ENCODE peak calls at places on chromosome 20, in four cellular contexts. J, L, X and Q are unnamed samples. For H3K27me3, the result is how much of the 10 kb centered on the place peaks cover.

GRCh38 chr20:32544893-32545840 is 40.0 kb downstream of the NOL4L start:
- DNase-seq in J (no peak), L (no peak), X (no peak), Q (no peak)

GRCh38 chr20:52596261-52596660 is 375.9 kb upstream of the TSHZ2 start:
- DNase-seq in J (no peak), L (no peak), X (no peak), Q (no peak)

GRCh38 chr20:37071481-37071911 is 24.3 kb downstream of the RBL1 start:
- DNase-seq in J (no peak), L (no peak), X (peak), Q (no peak)

GRCh38 chr20:58308680-58309527 is 611 bp upstream of the RAB22A start:
- DNase-seq in J (peak), L (peak), X (no peak), Q (peak)

GRCh38 chr20:24579016-24579415 is 109.6 kb downstream of the SYNDIG1 start:
- DNase-seq in J (no peak), L (no peak), X (no peak), Q (no peak)

GRCh38 chr20:6668546-6668945 is 98.9 kb upstream of the BMP2 start:
- DNase-seq in J (no peak), L (no peak), X (no peak), Q (no peak)

GRCh38 chr20:10356628-10357027 is 77.4 kb downstream of the MKKS start:
- DNase-seq in J (no peak), L (no peak), X (no peak), Q (no peak)

GRCh38 chr20:24662286-24662685 is 192.9 kb downstream of the SYNDIG1 start:
- DNase-seq in J (no peak), L (no peak), X (no peak), Q (no peak)

GRCh38 chr20:21719592-21720214 is 14.2 kb downstream of the PAX1 start:
- DNase-seq in J (no peak), L (peak), X (no peak), Q (peak)

GRCh38 chr20:10609276-10609675 is 64.5 kb downstream of the JAG1 start:
- DNase-seq in J (peak), L (no peak), X (no peak), Q (no peak)

GRCh38 chr20:34037121-34037520 is 43.4 kb downstream of the RALY start:
- DNase-seq in J (peak), L (no peak), X (no peak), Q (no peak)

GRCh38 chr20:54345301-54345724 is 130.1 kb upstream of the DOK5 start:
- DNase-seq in J (no peak), L (no peak), X (peak), Q (no peak)

GRCh38 chr20:57384953-57385761 is 6.0 kb upstream of the RBM38 start:
- DNase-seq in J (no peak), L (no peak), X (no peak), Q (peak)

GRCh38 chr20:2379511-2380229 is 1.0 kb upstream of the TGM6 start:
- DNase-seq in J (no peak), L (peak), X (no peak), Q (peak)

GRCh38 chr20:45631184-45631583 is at the start of gene WFDC9:
- DNase-seq in J (no peak), L (no peak), X (no peak), Q (no peak)

GRCh38 chr20:21229163-21229562 is 74.0 kb upstream of the XRN2 start:
- DNase-seq in J (no peak), L (no peak), X (no peak), Q (no peak)

GRCh38 chr20:2210646-2211556 is 84.9 kb upstream of the TGM3 start:
- DNase-seq in J (peak), L (peak), X (peak), Q (no peak)

GRCh38 chr20:35387334-35387733 is 24.4 kb downstream of the UQCC1 start:
- DNase-seq in J (no peak), L (no peak), X (no peak), Q (no peak)

GRCh38 chr20:47493954-47494293 is 7.8 kb upstream of the NCOA3 start:
- DNase-seq in J (no peak), L (peak), X (no peak), Q (no peak)

GRCh38 chr20:61967300-61967699 is 98.4 kb downstream of the TAF4 start:
- DNase-seq in J (no peak), L (no peak), X (no peak), Q (no peak)

GRCh38 chr20:61965606-61966491 is 99.8 kb downstream of the TAF4 start:
- DNase-seq in J (no peak), L (peak), X (no peak), Q (peak)

GRCh38 chr20:61968036-61968810 is 97.5 kb downstream of the TAF4 start:
- DNase-seq in J (no peak), L (no peak), X (no peak), Q (no peak)

GRCh38 chr20:61964675-61965605 is 100.7 kb downstream of the TAF4 start:
- DNase-seq in J (no peak), L (peak), X (no peak), Q (peak)

DNA sequence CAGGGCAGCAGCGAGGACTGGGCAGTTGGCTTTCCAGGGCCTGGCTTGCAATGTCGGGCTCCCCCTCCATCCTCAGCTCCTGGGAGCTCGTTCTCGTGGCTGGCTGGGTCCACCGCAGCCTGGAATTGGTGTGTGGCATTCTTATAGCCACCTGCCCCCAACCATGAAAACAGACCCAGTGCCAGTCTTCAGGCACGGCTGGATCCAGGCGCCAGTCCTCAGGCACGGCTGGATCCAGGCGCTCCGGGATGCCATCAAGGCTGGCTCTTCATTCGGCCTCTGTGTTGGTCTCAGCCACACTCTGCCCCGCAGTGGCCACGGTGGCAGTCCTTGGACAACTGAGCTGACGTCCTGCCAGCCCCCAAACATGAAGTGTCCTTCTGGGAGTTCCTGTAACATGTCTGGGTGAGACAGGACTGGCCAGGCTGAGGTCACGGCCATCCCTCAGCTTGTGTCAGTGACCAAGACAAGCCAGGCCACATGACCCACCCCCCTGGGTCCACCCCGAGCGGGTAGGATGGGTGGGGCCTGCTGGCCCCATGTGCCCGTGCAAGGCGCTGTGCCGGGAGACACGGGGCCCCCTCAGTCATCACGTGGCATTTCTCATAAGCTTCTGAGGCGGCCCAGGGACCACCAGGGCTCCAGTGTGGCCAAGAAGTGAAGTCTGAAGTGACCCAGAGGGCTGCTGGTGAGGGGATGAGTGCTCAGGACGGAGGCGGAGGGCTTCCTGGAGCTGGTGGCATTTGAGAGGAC is 99.0 kb downstream of the TAF4 start:
- DNase-seq in J (no peak), L (no peak), X (no peak), Q (no peak)
- H3K4me3 ChIP-seq in J (no peak), L (no peak), X (no peak), Q (no peak)

GRCh38 chr20:665276-665675 is 10.3 kb downstream of the SCRT2 start:
- DNase-seq in J (no peak), L (peak), X (no peak), Q (no peak)

GRCh38 chr20:662289-663192 is 9.5 kb upstream of the SRXN1 start:
- DNase-seq in J (no peak), L (no peak), X (no peak), Q (no peak)

GRCh38 chr20:664576-664975 is 11.0 kb downstream of the SCRT2 start:
- DNase-seq in J (no peak), L (no peak), X (no peak), Q (no peak)

GRCh38 chr20:664151-664550 is 11.2 kb upstream of the SRXN1 start:
- DNase-seq in J (no peak), L (no peak), X (no peak), Q (peak)

GRCh38 chr20:663315-664090 is 10.5 kb upstream of the SRXN1 start:
- DNase-seq in J (no peak), L (peak), X (no peak), Q (no peak)
- H3K27me3 ChIP-seq in J (half or more), L (half or more), X (under half), Q (under half)

DNA sequence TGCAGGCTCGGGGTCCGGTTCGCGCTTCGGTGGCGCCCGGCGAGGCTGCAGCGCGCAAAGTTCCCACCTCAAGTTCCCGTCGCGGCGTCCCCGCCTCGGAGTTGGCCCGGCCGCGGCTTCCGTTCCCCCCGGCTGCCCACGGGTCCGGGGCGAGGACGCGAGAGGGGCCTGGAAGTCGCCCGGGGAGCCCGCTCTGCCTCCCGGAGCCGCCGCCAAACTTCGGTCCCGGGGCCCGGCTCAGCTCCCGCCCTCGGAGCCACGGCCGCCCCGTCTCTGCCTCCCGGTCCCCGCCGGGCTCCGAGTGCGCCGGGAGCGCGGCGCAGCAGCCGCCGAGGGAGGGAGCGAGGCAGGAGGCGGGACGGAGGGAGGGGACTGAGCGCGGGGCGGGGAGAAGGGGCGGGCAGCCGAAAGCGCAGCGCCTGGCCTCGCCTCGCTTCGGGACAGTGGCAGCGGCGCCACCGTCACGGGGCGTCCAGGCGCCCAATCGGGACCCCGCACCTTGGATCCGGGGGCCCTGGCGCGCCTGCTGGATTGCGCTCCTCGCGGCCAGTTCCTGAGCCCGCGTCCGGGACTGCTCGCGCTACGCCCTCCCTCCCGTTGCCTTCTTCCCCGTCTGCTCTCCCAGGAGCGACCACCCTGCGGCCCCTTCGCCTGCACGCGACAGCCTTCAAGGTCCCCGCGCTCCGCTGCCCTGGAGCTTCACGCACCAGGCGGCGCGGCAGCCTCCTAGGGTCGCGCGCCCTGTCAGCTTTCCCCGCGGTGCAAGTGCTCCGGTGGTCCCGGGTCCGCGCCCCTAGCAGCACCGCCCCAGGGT is at the start of gene KCNG1:
- DNase-seq in J (peak), L (peak), X (no peak), Q (peak)
- H3K4me3 ChIP-seq in J (peak), L (peak), X (peak), Q (peak)

DNA sequence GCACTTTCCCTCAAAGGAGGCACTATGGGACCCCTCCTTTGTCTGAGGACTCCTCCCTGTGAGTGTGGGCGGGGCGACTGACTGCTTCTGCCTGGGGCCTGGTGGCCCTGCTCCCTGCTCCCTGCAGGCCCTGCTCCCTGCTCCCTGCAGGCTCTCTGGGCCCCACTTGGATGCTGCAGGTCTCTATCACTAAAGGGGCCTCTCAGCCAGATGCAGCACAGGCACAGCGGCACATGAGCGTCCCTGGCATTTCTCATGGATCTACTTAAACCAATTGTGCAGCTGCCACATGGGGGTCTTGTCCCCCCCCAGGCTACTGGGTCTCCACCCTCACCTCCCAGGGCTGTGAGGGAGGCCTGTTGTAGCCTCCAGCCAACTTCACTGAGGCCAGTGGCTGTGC is 7.8 kb downstream of the EEF1A2 start:
- DNase-seq in J (no peak), L (no peak), X (no peak), Q (no peak)
- H3K27me3 ChIP-seq in J (under half), L (under half), X (under half), Q (under half)

GRCh38 chr20:11917663-11918062 is at the start of gene BTBD3:
- DNase-seq in J (peak), L (no peak), X (no peak), Q (peak)
- H3K4me3 ChIP-seq in J (peak), L (no peak), X (peak), Q (no peak)